ENCODE peak calls at places on chromosomes 2 and 18, in six cellular contexts. T, H, I, Z, K and F are unnamed samples.

GRCh38 chr2:177051278-177051677 is 161.3 kb upstream of the HNRNPA3 start:
- DNase-seq in T (no peak), H (no peak), I (no peak), Z (no peak), K (no peak), F (no peak)

GRCh38 chr18:49691177-49691608 is 122.1 kb downstream of the ACAA2 start:
- DNase-seq in T (no peak), H (no peak), I (no peak), Z (no peak), K (no peak), F (no peak)

GRCh38 chr2:108594132-108594981 is 60.1 kb downstream of the LIMS1 start:
- DNase-seq in T (no peak), H (no peak), I (no peak), Z (no peak), K (no peak), F (no peak)

GRCh38 chr2:68663371-68664156 is 20.2 kb downstream of the PROKR1 start:
- DNase-seq in T (no peak), H (no peak), I (no peak), Z (no peak), K (no peak), F (no peak)

GRCh38 chr2:28469304-28469703 is 26.6 kb upstream of the PLB1 start:
- DNase-seq in T (no peak), H (no peak), I (no peak), Z (no peak), K (no peak), F (no peak)

GRCh38 chr2:129761569-129762021 is 217.9 kb upstream of the RAB6C start:
- DNase-seq in T (no peak), H (no peak), I (no peak), Z (no peak), K (no peak), F (no peak)

GRCh38 chr2:157782057-157782845 is 93.9 kb downstream of the ACVR1 start:
- DNase-seq in T (no peak), H (no peak), I (no peak), Z (no peak), K (no peak), F (no peak)

GRCh38 chr2:157261199-157261782 is 3.8 kb downstream of the GALNT5 start:
- DNase-seq in T (no peak), H (no peak), I (no peak), Z (no peak), K (no peak), F (no peak)

GRCh38 chr2:163213699-163214098 is 375.1 kb upstream of the KCNH7 start:
- DNase-seq in T (no peak), H (no peak), I (no peak), Z (no peak), K (no peak), F (no peak)

GRCh38 chr18:11751305-11752115 is 62.4 kb downstream of the GNAL start:
- DNase-seq in T (no peak), H (no peak), I (peak), Z (no peak), K (no peak), F (no peak)

GRCh38 chr2:60096556-60096955 is 456.9 kb downstream of the BCL11A start:
- DNase-seq in T (no peak), H (no peak), I (no peak), Z (no peak), K (no peak), F (no peak)

GRCh38 chr18:3060667-3061580 is 48.0 kb upstream of the LPIN2 start:
- DNase-seq in T (no peak), H (no peak), I (no peak), Z (no peak), K (no peak), F (no peak)

GRCh38 chr2:128714285-128714684 is 395.6 kb upstream of the HS6ST1 start:
- DNase-seq in T (no peak), H (peak), I (no peak), Z (no peak), K (no peak), F (no peak)

GRCh38 chr2:8750221-8750620 is 68.4 kb downstream of the ID2 start:
- DNase-seq in T (no peak), H (no peak), I (no peak), Z (no peak), K (no peak), F (no peak)

GRCh38 chr2:84906108-84906899 is 848 bp downstream of the TMSB10 start:
- DNase-seq in T (peak), H (no peak), I (peak), Z (peak), K (peak), F (no peak)

GRCh38 chr2:226256709-226257401 is 542.8 kb downstream of the IRS1 start:
- DNase-seq in T (peak), H (no peak), I (no peak), Z (no peak), K (no peak), F (no peak)

GRCh38 chr2:105934467-105934866 is 189.8 kb downstream of the NCK2 start:
- DNase-seq in T (no peak), H (no peak), I (no peak), Z (no peak), K (no peak), F (no peak)

GRCh38 chr2:224222976-224223375 is 178.9 kb downstream of the FAM124B start:
- DNase-seq in T (no peak), H (no peak), I (no peak), Z (no peak), K (no peak), F (no peak)

GRCh38 chr2:148642891-148643416 is 1.6 kb upstream of the EPC2 start:
- DNase-seq in T (no peak), H (peak), I (no peak), Z (no peak), K (no peak), F (no peak)

GRCh38 chr2:75627902-75628504 is 18.6 kb upstream of the MRPL19 start:
- DNase-seq in T (peak), H (peak), I (peak), Z (peak), K (peak), F (peak)

GRCh38 chr2:180519276-180519675 is 461.1 kb upstream of the UBE2E3 start:
- DNase-seq in T (no peak), H (no peak), I (no peak), Z (no peak), K (no peak), F (no peak)

GRCh38 chr2:236554629-236555282 is 14.9 kb upstream of the ACKR3 start:
- DNase-seq in T (no peak), H (no peak), I (no peak), Z (no peak), K (no peak), F (no peak)

GRCh38 chr2:30417253-30417652 is 29.8 kb upstream of the LCLAT1 start:
- DNase-seq in T (peak), H (peak), I (peak), Z (peak), K (no peak), F (no peak)

GRCh38 chr2:223930002-223930976 is 14.8 kb downstream of the WDFY1 start:
- DNase-seq in T (no peak), H (peak), I (peak), Z (peak), K (peak), F (no peak)

GRCh38 chr2:100991404-100991773 is 10.7 kb upstream of the RPL31 start:
- DNase-seq in T (no peak), H (no peak), I (no peak), Z (no peak), K (no peak), F (no peak)

GRCh38 chr2:201883559-201883958 is 77.2 kb downstream of the CDK15 start:
- DNase-seq in T (peak), H (no peak), I (no peak), Z (peak), K (no peak), F (no peak)

GRCh38 chr2:83196225-83196624 is 1262.9 kb downstream of the SUCLG1 start:
- DNase-seq in T (no peak), H (no peak), I (no peak), Z (no peak), K (no peak), F (no peak)

GRCh38 chr2:64831134-64831976 is 157.8 kb upstream of the SLC1A4 start:
- DNase-seq in T (peak), H (peak), I (peak), Z (peak), K (peak), F (peak)

GRCh38 chr2:85310330-85310729 is 17.5 kb downstream of the TGOLN2 start:
- DNase-seq in T (no peak), H (no peak), I (no peak), Z (no peak), K (no peak), F (no peak)

GRCh38 chr18:9919564-9920232 is 5.9 kb downstream of the VAPA start:
- DNase-seq in T (no peak), H (no peak), I (no peak), Z (no peak), K (no peak), F (no peak)

GRCh38 chr2:162711832-162712540 is 126.6 kb downstream of the KCNH7 start:
- DNase-seq in T (no peak), H (no peak), I (no peak), Z (peak), K (no peak), F (no peak)

GRCh38 chr2:210577263-210578071 is 21.1 kb downstream of the CPS1 start:
- DNase-seq in T (no peak), H (no peak), I (no peak), Z (no peak), K (no peak), F (no peak)

DNA sequence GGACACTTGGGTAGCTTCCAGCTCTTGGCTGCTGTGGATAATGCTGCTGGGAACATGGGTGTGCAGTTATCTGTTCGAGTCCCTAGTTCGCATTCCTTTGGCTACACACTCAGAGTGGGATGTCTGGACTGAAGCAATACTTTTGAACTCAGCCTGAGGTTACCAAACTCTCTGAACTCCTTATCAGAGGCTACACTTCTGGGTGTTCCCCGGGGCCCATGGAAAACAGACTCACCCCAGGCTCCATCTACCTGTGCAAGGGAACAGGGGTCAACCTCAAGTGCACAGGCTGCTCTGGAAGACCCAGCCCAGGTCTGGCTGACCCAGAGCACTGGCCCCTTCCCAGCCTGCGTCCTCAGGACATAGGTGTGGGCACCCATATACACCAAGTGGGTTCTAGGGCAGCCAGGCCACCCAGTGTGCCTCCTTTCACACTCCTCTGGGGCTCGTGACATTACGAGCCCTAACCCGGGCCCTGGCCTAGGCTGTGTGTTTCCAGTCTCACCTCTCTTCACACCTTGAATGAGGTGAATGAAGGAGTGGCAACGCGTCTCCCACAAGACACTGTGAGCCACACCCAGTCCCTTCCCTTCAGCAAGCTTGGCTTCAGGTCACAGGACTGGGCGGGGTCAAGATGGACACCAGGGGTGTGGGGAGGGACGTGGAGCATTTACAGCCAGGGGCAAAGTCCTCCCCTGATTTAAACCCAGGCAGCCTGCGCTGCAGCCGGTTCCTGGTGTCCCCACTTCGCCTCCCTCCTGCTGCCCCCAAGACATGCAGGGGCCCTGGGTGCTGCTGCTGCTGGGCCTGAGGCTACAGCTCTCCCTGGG is at the start of gene ALPI:
- DNase-seq in T (no peak), H (no peak), I (no peak), Z (no peak), K (no peak), F (no peak)
- TF ChIP-seq POLR2A in T (no peak), H (no peak), I (no peak), Z (no peak), K (no peak), F (no peak)

GRCh38 chr2:20447437-20448245 is 767 bp downstream of the RHOB start:
- DNase-seq in T (peak), H (peak), I (peak), Z (peak), K (peak), F (no peak)

GRCh38 chr2:20449501-20450200 is 2.8 kb downstream of the RHOB start:
- DNase-seq in T (no peak), H (no peak), I (no peak), Z (peak), K (no peak), F (no peak)

GRCh38 chr2:20446917-20447436 is at the start of gene RHOB:
- DNase-seq in T (peak), H (peak), I (peak), Z (peak), K (peak), F (peak)

GRCh38 chr2:20450201-20451108 is 3.6 kb downstream of the RHOB start:
- DNase-seq in T (peak), H (peak), I (peak), Z (peak), K (peak), F (no peak)

GRCh38 chr2:20448246-20449046 is 1.6 kb downstream of the RHOB start:
- DNase-seq in T (peak), H (no peak), I (peak), Z (no peak), K (peak), F (no peak)
- TF ChIP-seq POLR2A in T (no peak), H (no peak), I (no peak), Z (no peak), K (peak), F (peak)

GRCh38 chr2:25340340-25340886 is 1.3 kb downstream of the DNMT3A start:
- DNase-seq in T (peak), H (no peak), I (peak), Z (peak), K (peak), F (no peak)
- TF ChIP-seq POLR2A in T (no peak), H (no peak), I (no peak), Z (no peak), K (no peak), F (no peak)

DNA sequence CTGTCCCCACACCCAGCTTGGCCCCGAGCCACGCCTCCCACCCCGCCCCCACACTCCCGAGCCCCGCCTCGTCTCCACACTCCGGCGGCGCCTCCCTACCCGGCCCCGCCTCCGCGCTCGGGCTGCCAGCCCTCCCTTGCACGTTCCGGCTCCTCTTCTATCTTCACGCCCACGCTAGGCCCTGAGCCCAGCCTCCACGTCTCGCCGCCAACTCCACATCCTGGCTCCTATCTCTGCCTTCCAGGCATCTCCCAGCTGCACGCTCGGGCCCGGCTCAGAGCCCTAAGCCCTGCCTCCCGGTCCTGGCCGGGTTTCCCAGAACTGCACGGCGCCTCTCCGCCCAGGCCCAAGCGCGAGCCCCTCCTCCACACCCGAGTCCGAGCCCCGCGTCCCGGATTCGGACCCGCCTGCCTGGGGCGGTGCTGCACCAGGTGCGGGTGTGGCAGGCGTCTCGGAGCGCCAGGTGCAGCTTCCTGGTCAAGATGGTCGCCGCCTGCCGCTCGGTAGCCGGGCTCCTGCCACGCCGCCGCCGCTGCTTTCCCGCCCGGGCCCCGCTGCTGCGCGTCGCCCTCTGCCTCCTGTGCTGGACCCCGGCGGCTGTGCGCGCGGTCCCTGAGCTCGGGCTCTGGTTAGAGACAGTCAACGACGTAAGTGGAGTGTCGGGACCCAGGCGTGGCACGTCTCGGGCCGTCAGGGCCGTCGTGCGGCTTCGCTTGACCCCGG is at the start of gene TMEM87B:
- DNase-seq in T (peak), H (peak), I (peak), Z (peak), K (peak), F (peak)
- TF ChIP-seq POLR2A in T (peak), H (no peak), I (no peak), Z (peak), K (peak), F (peak)

GRCh38 chr2:16665746-16666452 is at the start of gene CYRIA:
- DNase-seq in T (peak), H (no peak), I (peak), Z (peak), K (peak), F (peak)
- TF ChIP-seq POLR2A in T (no peak), H (no peak), I (no peak), Z (no peak), K (no peak), F (no peak)

DNA sequence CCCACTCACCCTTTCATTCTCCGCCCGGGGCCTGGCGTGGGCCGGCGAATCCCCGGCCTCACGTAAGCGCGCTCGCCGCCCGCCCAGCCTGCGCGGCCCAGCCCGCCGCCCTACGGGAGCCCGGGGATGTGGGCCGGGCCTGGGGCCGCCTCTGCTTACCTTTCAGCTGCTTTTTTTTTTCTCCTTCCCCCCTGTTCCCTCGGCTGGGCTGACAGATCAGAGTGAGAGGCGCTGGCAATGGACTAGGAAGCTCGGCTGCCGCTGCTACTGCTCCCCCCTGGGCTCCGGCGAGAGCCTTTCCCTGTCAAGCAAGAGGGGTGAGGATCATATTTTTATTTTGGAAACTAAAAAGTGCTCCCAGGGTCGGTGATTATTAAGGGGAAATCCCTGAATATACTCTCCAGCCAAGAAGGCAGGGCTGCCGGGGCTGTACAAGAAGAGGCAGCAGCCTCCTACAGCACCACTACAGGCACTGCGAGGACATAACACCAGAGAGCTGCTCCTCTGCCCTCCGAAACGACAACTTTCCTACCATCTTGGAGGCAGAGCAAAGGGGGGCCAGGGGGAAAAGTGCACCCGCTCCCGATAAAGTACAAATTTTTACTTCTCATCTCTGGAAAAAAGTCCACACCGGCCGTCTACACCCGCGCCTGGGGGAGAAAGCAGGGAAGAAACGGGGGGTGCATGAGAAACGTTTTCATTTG is at the start of gene INO80D:
- DNase-seq in T (peak), H (peak), I (peak), Z (peak), K (peak), F (peak)
- TF ChIP-seq POLR2A in T (no peak), H (no peak), I (no peak), Z (peak), K (peak), F (peak)

GRCh38 chr2:127089466-127090235 is 17.3 kb downstream of the BIN1 start:
- DNase-seq in T (no peak), H (no peak), I (no peak), Z (no peak), K (no peak), F (no peak)

GRCh38 chr2:127088706-127089105 is 18.2 kb downstream of the BIN1 start:
- DNase-seq in T (no peak), H (no peak), I (no peak), Z (no peak), K (no peak), F (no peak)

GRCh38 chr2:127091148-127091547 is 15.8 kb downstream of the BIN1 start:
- DNase-seq in T (no peak), H (no peak), I (no peak), Z (no peak), K (no peak), F (no peak)

GRCh38 chr2:127091886-127092285 is 15.1 kb downstream of the BIN1 start:
- DNase-seq in T (no peak), H (no peak), I (no peak), Z (no peak), K (no peak), F (no peak)

DNA sequence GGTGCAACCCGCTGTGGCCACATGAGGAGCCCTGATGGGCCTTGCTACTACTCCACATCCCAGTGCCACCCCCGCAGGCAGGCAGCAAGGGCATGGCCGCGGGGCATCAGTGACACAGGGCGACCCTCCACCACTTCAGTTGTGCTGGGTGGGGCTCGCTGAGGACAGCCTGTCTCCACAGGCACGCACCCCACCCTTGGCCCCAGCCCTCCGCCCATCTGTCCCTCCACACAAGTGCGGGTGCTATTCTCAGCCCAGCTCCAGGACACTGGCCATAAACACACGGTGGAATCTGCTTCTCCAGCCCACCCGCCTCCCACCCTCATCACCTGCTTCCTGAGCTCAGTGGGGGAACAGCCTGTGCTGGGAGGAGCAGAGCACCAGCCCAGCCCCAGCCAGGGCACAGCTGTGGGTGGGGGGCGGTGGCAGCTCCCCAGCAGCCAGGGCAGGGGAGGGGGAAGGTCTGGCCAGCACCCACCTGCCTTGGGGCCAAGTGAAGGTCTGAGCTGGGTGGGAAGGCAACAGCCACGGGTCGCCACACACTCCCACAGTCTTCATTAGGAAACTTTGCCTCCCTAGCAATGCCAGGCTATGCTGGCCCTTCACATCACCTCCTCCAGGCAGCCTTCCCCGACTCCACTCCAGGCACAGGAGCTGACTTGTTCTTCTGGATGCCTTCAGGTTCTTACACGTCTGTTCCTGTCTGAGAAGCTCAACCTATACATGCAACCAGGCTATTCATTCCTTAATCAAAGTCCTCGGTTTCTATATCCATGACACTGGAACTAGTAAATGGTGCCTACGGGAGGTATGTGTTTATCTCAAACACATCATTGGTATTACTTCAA is 16.4 kb downstream of the BIN1 start:
- DNase-seq in T (no peak), H (no peak), I (no peak), Z (no peak), K (no peak), F (no peak)
- TF ChIP-seq POLR2A in T (no peak), H (no peak), I (no peak), Z (no peak), K (no peak), F (no peak)